ENCODE peak calls at places on chromosomes 2 and 18, in seven cellular contexts. G is A549, N is Panc1, V is uterus, P is heart right ventricle, K is spleen, I is ovary. F is an unnamed sample.

GRCh38 chr2:108919571-108920373 is 69.2 kb downstream of the EDAR start:
- DNase-seq in N (no peak), P (no peak), G (no peak), K (peak; percentile 47), I (peak; percentile 19), V (no peak), F (no peak)

GRCh38 chr2:241799522-241800197 is 9.3 kb upstream of the NEU4 start:
- DNase-seq in I (peak; percentile 28), G (no peak), K (peak; percentile 61), V (no peak), P (no peak), N (no peak), F (no peak)

GRCh38 chr2:172438741-172439508 is 11.5 kb downstream of the ITGA6 start:
- DNase-seq in N (peak; percentile 71), V (no peak), K (no peak), I (no peak), P (no peak), G (peak; percentile 74), F (no peak)

GRCh38 chr2:120231564-120231973 is 8.4 kb upstream of the TMEM185B start:
- DNase-seq in I (peak; percentile 24), P (no peak), N (no peak), G (no peak), K (peak; percentile 78), V (no peak), F (no peak)

GRCh38 chr2:132776271-132776670 is 106.3 kb upstream of the LYPD1 start:
- DNase-seq in N (no peak), V (no peak), P (no peak), K (no peak), I (no peak), G (no peak), F (no peak)

GRCh38 chr2:32652555-32653209 is 24.8 kb downstream of the TTC27 start:
- DNase-seq in P (no peak), K (no peak), N (no peak), V (no peak), I (no peak), G (no peak), F (no peak)

GRCh38 chr2:160940699-160941098 is 219.5 kb upstream of the TANK start:
- DNase-seq in P (no peak), N (no peak), G (no peak), K (no peak), I (no peak), V (no peak), F (no peak)

GRCh38 chr2:73920577-73921545 is 5.8 kb upstream of the DGUOK start:
- DNase-seq in K (peak; percentile 80), I (no peak), N (no peak), G (peak; percentile 56), P (no peak), V (peak; percentile 55), F (no peak)

GRCh38 chr2:40401896-40402295 is 50.0 kb downstream of the SLC8A1 start:
- DNase-seq in I (no peak), K (no peak), P (no peak), G (peak; percentile 64), N (peak; percentile 8), V (no peak), F (no peak)

GRCh38 chr18:78676622-78677482 is 302.8 kb upstream of the SALL3 start:
- DNase-seq in N (no peak), V (no peak), G (no peak), K (peak; percentile 59), I (no peak), P (no peak), F (no peak)

GRCh38 chr18:13246591-13246990 is 28.0 kb downstream of the LDLRAD4 start:
- DNase-seq in I (no peak), P (no peak), K (no peak), V (no peak), N (no peak), G (no peak), F (no peak)

GRCh38 chr2:171540437-171540836 is 18.2 kb downstream of the CYBRD1 start:
- DNase-seq in V (no peak), P (no peak), G (no peak), I (no peak), K (no peak), N (no peak), F (no peak)

GRCh38 chr2:54601339-54601738 is 122.1 kb upstream of the EML6 start:
- DNase-seq in V (no peak), N (no peak), I (no peak), P (no peak), G (no peak), K (no peak), F (no peak)

GRCh38 chr2:232506713-232507112 is 13.5 kb upstream of the PRSS56 start:
- DNase-seq in I (peak; percentile 67), N (no peak), G (no peak), P (no peak), V (no peak), K (no peak), F (no peak)

GRCh38 chr2:134926231-134926931 is 7.8 kb downstream of the CCNT2 start:
- DNase-seq in V (no peak), K (no peak), G (peak; percentile 22), I (no peak), N (no peak), P (no peak), F (no peak)

GRCh38 chr2:106745468-106745867 is 140.5 kb downstream of the ST6GAL2 start:
- DNase-seq in V (no peak), K (no peak), I (no peak), G (no peak), P (no peak), N (no peak), F (no peak)

GRCh38 chr2:296354-296753 is 8.5 kb upstream of the ALKAL2 start:
- DNase-seq in V (no peak), G (no peak), K (no peak), P (no peak), N (no peak), I (no peak), F (no peak)

GRCh38 chr2:203824057-203824456 is 43.5 kb upstream of the CTLA4 start:
- DNase-seq in G (no peak), V (no peak), K (no peak), I (no peak), P (no peak), N (no peak), F (no peak)

GRCh38 chr18:77114564-77115391 is 17.8 kb downstream of the MBP start:
- DNase-seq in G (peak; percentile 96), N (no peak), I (peak; percentile 82), V (peak; percentile 83), K (peak; percentile 95), P (peak; percentile 90), F (peak; percentile 44)

GRCh38 chr2:186129767-186130581 is 356.1 kb upstream of the ZC3H15 start:
- DNase-seq in V (no peak), I (no peak), P (no peak), N (peak; percentile 22), G (peak; percentile 15), K (no peak), F (peak; percentile 83)
- H3K4me3 ChIP-seq in V (no peak overlapping the region), I (no peak overlapping the region), P (no peak overlapping the region), N (no peak overlapping the region), G (no peak overlapping the region), K (no peak overlapping the region), F (no peak overlapping the region)

GRCh38 chr2:225948903-225949302 is 549.4 kb downstream of the NYAP2 start:
- DNase-seq in K (no peak), V (no peak), N (no peak), P (no peak), I (no peak), G (no peak), F (no peak)
- TF ChIP-seq CTCF in K (no peak), V (no peak), N (no peak), P (no peak), I (no peak), G (no peak), F (no peak)

GRCh38 chr2:19337742-19338141 is 20.7 kb downstream of the OSR1 start:
- DNase-seq in K (no peak), P (no peak), N (no peak), V (no peak), G (no peak), I (no peak), F (no peak)
- H3K4me3 ChIP-seq in K (no peak overlapping the region), P (no peak overlapping the region), N (no peak overlapping the region), V (no peak overlapping the region), G (no peak overlapping the region), I (no peak overlapping the region), F (no peak overlapping the region)

GRCh38 chr2:75790121-75790520 is 79.4 kb upstream of the GCFC2 start:
- DNase-seq in G (no peak), I (no peak), N (no peak), V (no peak), K (no peak), P (no peak), F (no peak)

GRCh38 chr2:75788925-75789324 is 78.2 kb upstream of the GCFC2 start:
- DNase-seq in G (no peak), V (no peak), P (no peak), I (no peak), N (no peak), K (no peak), F (no peak)

GRCh38 chr2:75788154-75788553 is 77.4 kb upstream of the GCFC2 start:
- DNase-seq in I (no peak), K (no peak), P (no peak), V (no peak), N (no peak), G (no peak), F (no peak)

GRCh38 chr2:75790790-75791467 is 80.2 kb upstream of the GCFC2 start:
- DNase-seq in N (no peak), G (no peak), K (no peak), V (no peak), I (no peak), P (no peak), F (no peak)

GRCh38 chr2:75787532-75788132 is 76.9 kb upstream of the GCFC2 start:
- DNase-seq in G (peak; percentile 47), I (no peak), N (no peak), K (no peak), P (no peak), V (no peak), F (no peak)
- TF ChIP-seq CTCF in G (peak; percentile 69), I (no peak), N (peak; percentile 64), K (no peak), P (no peak), V (peak; percentile 12), F (peak; percentile 37)

F was measured in LNCaP clone FGC.